ENCODE peak calls at places on chromosome 9, in six cellular contexts. E is tibial nerve, P is HCT116, H is heart left ventricle, B is right lobe of liver, D is gastrocnemius medialis. N is an unnamed sample.

GRCh38 chr9:113244556-113244955 is 23.2 kb downstream of the SLC31A1 start:
- DNase-seq in E (no peak), P (no peak), H (no peak), B (no peak), D (no peak), N (no peak)

GRCh38 chr9:84921175-84921574 is 251.6 kb downstream of the NTRK2 start:
- DNase-seq in E (no peak), P (no peak), H (no peak), B (no peak), D (no peak), N (no peak)

GRCh38 chr9:16154570-16155078 is 601.8 kb downstream of the CCDC171 start:
- DNase-seq in E (no peak), P (no peak), H (no peak), B (no peak), D (no peak), N (peak)

GRCh38 chr9:88258012-88258411 is 119.7 kb upstream of the SPATA31C2 start:
- DNase-seq in E (no peak), P (no peak), H (peak), B (no peak), D (peak), N (no peak)

GRCh38 chr9:69253057-69253456 is 72.0 kb upstream of the ENTREP1 start:
- DNase-seq in E (no peak), P (no peak), H (no peak), B (no peak), D (no peak), N (no peak)

GRCh38 chr9:27528886-27529315 is 713 bp downstream of the MOB3B start:
- DNase-seq in E (peak), P (no peak), H (peak), B (peak), D (peak), N (peak)

GRCh38 chr9:70262948-70263347 is 4.2 kb downstream of the SMC5 start:
- DNase-seq in E (no peak), P (no peak), H (no peak), B (no peak), D (no peak), N (no peak)

GRCh38 chr9:134988706-134989105 is 71.0 kb upstream of the FCN1 start:
- DNase-seq in E (no peak), P (no peak), H (no peak), B (no peak), D (no peak), N (no peak)

GRCh38 chr9:4228606-4229005 is 71.3 kb downstream of the GLIS3 start:
- DNase-seq in E (no peak), P (no peak), H (no peak), B (no peak), D (no peak), N (no peak)

GRCh38 chr9:106757539-106757938 is 105.4 kb upstream of the ZNF462 start:
- DNase-seq in E (no peak), P (no peak), H (no peak), B (no peak), D (no peak), N (no peak)

DNA sequence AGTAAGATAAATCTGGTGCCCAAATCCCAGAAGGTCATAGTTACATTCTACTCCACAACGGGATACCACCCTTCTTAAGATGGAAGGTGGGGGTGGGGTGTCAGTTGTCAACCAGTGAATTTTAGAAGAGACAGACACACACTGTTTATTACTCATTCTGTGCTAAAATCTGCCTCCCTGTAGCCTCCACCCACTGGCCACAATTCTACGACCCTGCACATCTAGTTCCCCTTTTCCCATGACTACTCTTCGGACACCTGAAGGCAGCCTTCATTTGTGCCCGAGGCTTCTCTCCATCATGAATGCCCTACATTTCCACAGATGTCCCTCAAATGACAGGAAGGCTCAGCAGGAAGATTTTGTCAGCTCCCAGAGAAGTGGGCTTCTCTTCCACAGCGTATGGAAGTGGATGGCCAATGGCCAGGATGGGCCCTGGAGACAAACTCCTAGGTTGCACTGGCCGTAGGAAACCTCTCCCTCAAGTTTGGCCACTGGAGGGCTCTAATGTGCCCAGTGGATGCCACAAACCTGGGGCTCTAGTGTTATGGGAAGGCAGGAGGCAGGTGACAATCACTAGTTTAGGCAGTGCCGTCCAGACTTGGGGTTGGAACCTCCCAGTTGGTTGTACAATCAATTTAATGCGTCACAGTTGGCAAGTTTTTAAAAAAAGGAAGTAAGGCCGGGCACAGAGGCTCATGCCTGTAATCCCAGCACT is 46.6 kb downstream of the PTPN3 start:
- DNase-seq in E (no peak), P (no peak), H (no peak), B (no peak), D (no peak), N (no peak)
- TF ChIP-seq CTCF in E (no peak), P (peak), H (peak), B (peak), D (no peak), N (no peak)

GRCh38 chr9:104144336-104144735 is 50.2 kb downstream of the SMC2 start:
- DNase-seq in E (no peak), P (no peak), H (no peak), B (no peak), D (no peak), N (no peak)
- TF ChIP-seq POLR2A in E (no peak), P (no peak), H (no peak), B (no peak), D (no peak), N (no peak)

GRCh38 chr9:98973546-98973921 is 29.8 kb downstream of the COL15A1 start:
- DNase-seq in E (no peak), P (no peak), H (peak), B (no peak), D (no peak), N (no peak)

GRCh38 chr9:98971168-98971914 is 27.6 kb downstream of the COL15A1 start:
- DNase-seq in E (no peak), P (no peak), H (no peak), B (no peak), D (no peak), N (no peak)

GRCh38 chr9:98974106-98974505 is 30.4 kb downstream of the COL15A1 start:
- DNase-seq in E (no peak), P (no peak), H (no peak), B (no peak), D (no peak), N (no peak)

GRCh38 chr9:98971915-98972223 is 28.2 kb downstream of the COL15A1 start:
- DNase-seq in E (no peak), P (no peak), H (no peak), B (no peak), D (no peak), N (no peak)

DNA sequence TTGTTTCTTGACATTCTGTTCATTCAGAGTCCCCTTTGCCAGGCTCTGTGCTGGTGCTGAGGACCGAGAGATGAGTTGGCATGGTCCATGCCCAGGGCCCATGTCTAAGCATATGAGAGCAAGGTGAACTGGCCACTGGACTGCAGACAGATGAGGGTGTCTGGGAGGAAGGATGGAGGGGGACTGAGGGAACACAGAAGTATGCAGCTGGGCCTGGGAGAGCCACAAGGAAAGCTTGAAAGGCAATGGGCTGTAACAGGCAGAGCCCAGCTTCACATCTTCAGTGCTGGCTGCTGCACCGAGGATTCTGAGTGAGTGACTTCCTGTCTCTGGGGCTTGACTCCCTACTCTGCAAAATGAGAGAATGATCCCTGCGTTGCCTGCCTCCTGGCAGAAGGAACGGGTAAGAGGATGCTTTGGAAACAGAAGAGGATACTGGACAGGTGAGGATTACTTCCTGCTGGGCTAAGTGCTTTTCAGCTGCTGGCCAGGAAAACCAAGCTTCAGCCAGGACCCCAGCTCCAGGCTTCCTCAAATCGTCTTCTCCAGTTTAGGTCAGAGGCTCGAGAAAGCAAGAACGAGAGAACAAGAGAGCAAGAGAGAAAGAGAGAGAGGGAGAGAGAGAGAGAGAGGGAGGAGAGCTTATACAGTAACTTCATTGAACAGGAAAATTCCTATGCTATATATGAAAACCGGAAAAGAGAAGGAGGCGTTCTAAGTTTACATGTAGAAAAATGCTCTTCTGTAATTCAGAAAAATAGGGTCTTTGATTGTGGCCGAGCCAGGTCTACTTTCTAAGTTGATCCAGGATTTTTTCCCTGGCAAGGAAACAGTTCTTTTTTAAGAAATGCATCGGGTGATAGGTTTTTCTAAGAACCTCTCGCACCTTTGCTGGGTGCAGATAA is 29.2 kb downstream of the COL15A1 start:
- DNase-seq in E (no peak), P (no peak), H (no peak), B (no peak), D (no peak), N (no peak)
- H3K4me3 ChIP-seq in E (no peak), P (no peak), H (no peak), B (no peak), D (no peak), N (no peak)

GRCh38 chr9:132894343-132894742 is 15.6 kb downstream of the SPACA9 start:
- DNase-seq in E (no peak), P (no peak), H (no peak), B (no peak), D (no peak), N (no peak)
- TF ChIP-seq CTCF in E (no peak), P (no peak), H (no peak), B (no peak), D (no peak), N (no peak)

DNA sequence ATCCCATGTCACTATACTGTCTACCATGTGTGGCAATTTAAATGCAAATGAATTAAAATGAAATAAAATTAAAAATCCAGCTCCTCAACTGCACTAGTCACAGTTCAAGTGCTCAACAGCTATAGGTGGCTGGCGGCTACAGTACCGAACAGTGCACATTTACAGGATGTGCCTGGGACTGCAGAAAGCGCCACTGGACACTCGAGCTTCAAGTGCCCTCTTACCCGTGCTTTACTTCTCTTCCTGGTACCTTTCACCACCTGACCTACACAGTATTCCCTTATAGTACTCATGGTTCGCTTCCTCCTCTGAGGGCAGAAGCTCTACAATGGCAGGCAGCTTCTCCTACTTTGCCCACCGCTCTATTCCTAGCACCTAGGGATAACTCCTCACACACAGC is 166.6 kb downstream of the FANCC start:
- DNase-seq in E (no peak), P (no peak), H (no peak), B (no peak), D (no peak), N (no peak)
- TF ChIP-seq POLR2A in E (no peak), P (no peak), H (no peak), B (no peak), D (no peak), N (no peak)

DNA sequence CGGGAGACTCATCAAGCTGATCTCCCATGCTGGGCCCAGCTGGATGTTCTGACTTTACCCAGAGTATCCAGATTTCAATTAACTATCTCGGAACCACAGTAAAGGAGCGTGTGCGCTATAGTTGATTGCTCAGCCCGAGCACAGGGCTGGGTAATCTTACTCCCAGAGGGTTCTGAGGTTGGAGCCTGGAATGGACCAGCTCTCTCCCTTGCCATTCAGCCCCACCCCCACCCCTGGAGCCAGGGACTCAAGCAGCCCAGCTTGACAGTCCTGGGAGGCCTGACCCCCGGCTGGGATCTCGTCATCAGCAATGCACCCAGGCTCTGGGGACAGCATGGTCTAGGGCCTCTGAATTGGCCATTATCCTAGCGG is 23.7 kb upstream of the PTGES start:
- DNase-seq in E (no peak), P (no peak), H (no peak), B (no peak), D (no peak), N (no peak)
- H3K4me3 ChIP-seq in E (peak), P (peak), H (no peak), B (no peak), D (no peak), N (no peak)

GRCh38 chr9:90726215-90726614 is 75.4 kb upstream of the SYK start:
- DNase-seq in E (no peak), P (no peak), H (no peak), B (no peak), D (no peak), N (no peak)
- TF ChIP-seq CTCF in E (no peak), P (peak), H (no peak), B (no peak), D (no peak), N (no peak)

DNA sequence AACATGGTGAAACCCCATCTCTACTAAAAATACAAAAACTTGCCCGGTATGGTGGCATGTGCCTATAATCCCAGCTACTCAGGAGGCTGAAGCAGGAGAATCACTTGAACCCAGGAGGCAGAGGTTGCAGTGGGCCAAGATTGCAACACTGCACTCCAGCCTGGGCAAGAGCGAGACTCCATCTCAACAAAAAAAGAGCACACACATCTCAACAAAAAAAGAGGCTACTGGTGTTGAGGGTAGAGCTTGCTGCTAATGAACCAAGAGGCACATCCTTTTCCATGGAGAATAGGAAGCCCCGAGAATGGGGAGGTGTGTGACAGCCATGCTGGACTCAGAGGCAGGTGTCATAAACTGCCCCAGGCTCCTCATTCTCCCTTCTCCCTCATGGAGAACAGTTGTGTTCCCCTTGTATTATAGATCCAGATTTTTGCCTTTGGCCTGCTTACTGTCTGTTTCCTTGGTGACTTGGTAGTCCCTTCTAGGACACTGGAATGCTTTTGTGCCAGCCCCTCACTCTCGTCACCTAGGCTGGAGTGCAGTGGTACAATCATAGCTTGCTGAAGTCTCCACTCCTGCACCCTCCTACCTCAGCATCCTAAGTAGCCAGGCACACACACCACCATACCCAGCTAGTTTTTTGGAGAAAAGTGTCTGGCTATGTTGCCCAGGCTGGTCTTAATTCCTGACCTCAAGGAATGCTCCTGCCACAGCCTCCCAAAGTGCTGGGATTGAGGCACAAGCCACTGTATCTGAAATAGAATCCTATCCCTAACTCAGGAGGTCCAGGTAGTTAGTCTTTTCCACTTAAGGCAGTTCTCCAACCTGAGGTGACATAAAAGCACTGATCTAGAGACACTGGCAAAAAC is 5.1 kb downstream of the RPL12 start:
- DNase-seq in E (no peak), P (no peak), H (no peak), B (no peak), D (no peak), N (no peak)
- TF ChIP-seq POLR2A in E (no peak), P (peak), H (no peak), B (no peak), D (no peak), N (no peak)

GRCh38 chr9:25224309-25224708 is 453.9 kb downstream of the TUSC1 start:
- DNase-seq in E (no peak), P (no peak), H (no peak), B (no peak), D (no peak), N (no peak)
- H3K4me3 ChIP-seq in E (no peak), P (no peak), H (no peak), B (no peak), D (no peak), N (no peak)

GRCh38 chr9:137989999-137990715 is 112.6 kb downstream of the CACNA1B start:
- DNase-seq in E (no peak), P (no peak), H (peak), B (peak), D (no peak), N (no peak)
- TF ChIP-seq CTCF in E (no peak), P (no peak), H (no peak), B (no peak), D (no peak), N (no peak)

N was measured in lower leg skin.